ENCODE peak calls at places on chromosomes 11 and 22, in eight cellular contexts. One of them, this sample, is unnamed.

GRCh38 chr11:120618399-120618798 is 106.9 kb downstream of the GRIK4 start:
- DNase-seq in CD8-positive, alpha-beta memory T cell: no peak
- DNase-seq in NCI-H510A treated with DMSO at 0.1 percent for 48 hours: no peak
- DNase-seq in NB4: no peak
- DNase-seq in CD4-positive, alpha-beta T cell: no peak
- DNase-seq in GM03348: no peak
- DNase-seq in left lung: no peak
- DNase-seq in naive thymus-derived CD8-positive, alpha-beta T cell: no peak
- DNase-seq in this sample: no peak

GRCh38 chr11:88402192-88402715 is 64.7 kb upstream of the CTSC start:
- DNase-seq in CD8-positive, alpha-beta memory T cell: no peak
- DNase-seq in NCI-H510A treated with DMSO at 0.1 percent for 48 hours: no peak
- DNase-seq in NB4: no peak
- DNase-seq in CD4-positive, alpha-beta T cell: no peak
- DNase-seq in GM03348: peak
- DNase-seq in left lung: no peak
- DNase-seq in naive thymus-derived CD8-positive, alpha-beta T cell: no peak
- DNase-seq in this sample: no peak

GRCh38 chr11:36055356-36055755 is 111.5 kb downstream of the LDLRAD3 start:
- DNase-seq in CD8-positive, alpha-beta memory T cell: no peak
- DNase-seq in NCI-H510A treated with DMSO at 0.1 percent for 48 hours: no peak
- DNase-seq in NB4: no peak
- DNase-seq in CD4-positive, alpha-beta T cell: no peak
- DNase-seq in GM03348: no peak
- DNase-seq in left lung: no peak
- DNase-seq in naive thymus-derived CD8-positive, alpha-beta T cell: no peak
- DNase-seq in this sample: no peak

GRCh38 chr11:69437001-69437875 is 44.2 kb upstream of the LINC01488 start:
- DNase-seq in CD8-positive, alpha-beta memory T cell: no peak
- DNase-seq in NCI-H510A treated with DMSO at 0.1 percent for 48 hours: no peak
- DNase-seq in NB4: no peak
- DNase-seq in CD4-positive, alpha-beta T cell: no peak
- DNase-seq in GM03348: no peak
- DNase-seq in left lung: peak
- DNase-seq in naive thymus-derived CD8-positive, alpha-beta T cell: no peak
- DNase-seq in this sample: no peak

GRCh38 chr11:1925373-1926155 is 6.1 kb downstream of the TNNT3 start:
- DNase-seq in CD8-positive, alpha-beta memory T cell: no peak
- DNase-seq in NCI-H510A treated with DMSO at 0.1 percent for 48 hours: no peak
- DNase-seq in NB4: no peak
- DNase-seq in CD4-positive, alpha-beta T cell: no peak
- DNase-seq in GM03348: no peak
- DNase-seq in left lung: no peak
- DNase-seq in naive thymus-derived CD8-positive, alpha-beta T cell: no peak
- DNase-seq in this sample: no peak

GRCh38 chr22:48218889-48219420 is 1456.5 kb downstream of the TBC1D22A start:
- DNase-seq in CD8-positive, alpha-beta memory T cell: no peak
- DNase-seq in NCI-H510A treated with DMSO at 0.1 percent for 48 hours: no peak
- DNase-seq in NB4: no peak
- DNase-seq in CD4-positive, alpha-beta T cell: no peak
- DNase-seq in GM03348: no peak
- DNase-seq in left lung: no peak
- DNase-seq in naive thymus-derived CD8-positive, alpha-beta T cell: no peak
- DNase-seq in this sample: no peak

GRCh38 chr11:1270476-1270875 is 39.0 kb downstream of the TOLLIP start:
- DNase-seq in CD8-positive, alpha-beta memory T cell: no peak
- DNase-seq in NCI-H510A treated with DMSO at 0.1 percent for 48 hours: no peak
- DNase-seq in NB4: no peak
- DNase-seq in CD4-positive, alpha-beta T cell: no peak
- DNase-seq in GM03348: no peak
- DNase-seq in left lung: no peak
- DNase-seq in naive thymus-derived CD8-positive, alpha-beta T cell: no peak
- DNase-seq in this sample: no peak

GRCh38 chr11:114027941-114028340 is 31.6 kb upstream of the ZBTB16 start:
- DNase-seq in CD8-positive, alpha-beta memory T cell: no peak
- DNase-seq in NCI-H510A treated with DMSO at 0.1 percent for 48 hours: no peak
- DNase-seq in NB4: no peak
- DNase-seq in CD4-positive, alpha-beta T cell: no peak
- DNase-seq in GM03348: no peak
- DNase-seq in left lung: no peak
- DNase-seq in naive thymus-derived CD8-positive, alpha-beta T cell: no peak
- DNase-seq in this sample: no peak

GRCh38 chr11:2142762-2143202 is 3.6 kb upstream of the IGF2 start:
- DNase-seq in CD8-positive, alpha-beta memory T cell: no peak
- DNase-seq in NCI-H510A treated with DMSO at 0.1 percent for 48 hours: no peak
- DNase-seq in NB4: no peak
- DNase-seq in CD4-positive, alpha-beta T cell: no peak
- DNase-seq in GM03348: no peak
- DNase-seq in left lung: no peak
- DNase-seq in naive thymus-derived CD8-positive, alpha-beta T cell: no peak
- DNase-seq in this sample: no peak

GRCh38 chr11:77728203-77728786 is 90.7 kb upstream of the CLNS1A start:
- DNase-seq in CD8-positive, alpha-beta memory T cell: no peak
- DNase-seq in NCI-H510A treated with DMSO at 0.1 percent for 48 hours: no peak
- DNase-seq in NB4: no peak
- DNase-seq in CD4-positive, alpha-beta T cell: no peak
- DNase-seq in GM03348: no peak
- DNase-seq in left lung: no peak
- DNase-seq in naive thymus-derived CD8-positive, alpha-beta T cell: no peak
- DNase-seq in this sample: no peak

GRCh38 chr22:44645531-44645930 is 56.5 kb upstream of the PRR5 start:
- DNase-seq in CD8-positive, alpha-beta memory T cell: no peak
- DNase-seq in NCI-H510A treated with DMSO at 0.1 percent for 48 hours: no peak
- DNase-seq in NB4: no peak
- DNase-seq in CD4-positive, alpha-beta T cell: no peak
- DNase-seq in GM03348: no peak
- DNase-seq in left lung: no peak
- DNase-seq in naive thymus-derived CD8-positive, alpha-beta T cell: no peak
- DNase-seq in this sample: no peak

GRCh38 chr11:84775503-84775902 is 851.6 kb downstream of the DLG2 start:
- DNase-seq in CD8-positive, alpha-beta memory T cell: no peak
- DNase-seq in NCI-H510A treated with DMSO at 0.1 percent for 48 hours: no peak
- DNase-seq in NB4: no peak
- DNase-seq in CD4-positive, alpha-beta T cell: no peak
- DNase-seq in GM03348: no peak
- DNase-seq in left lung: no peak
- DNase-seq in naive thymus-derived CD8-positive, alpha-beta T cell: no peak
- DNase-seq in this sample: no peak

GRCh38 chr22:31079095-31079642 is 1.9 kb upstream of the SMTN start:
- DNase-seq in CD8-positive, alpha-beta memory T cell: no peak
- DNase-seq in NCI-H510A treated with DMSO at 0.1 percent for 48 hours: peak
- DNase-seq in NB4: no peak
- DNase-seq in CD4-positive, alpha-beta T cell: no peak
- DNase-seq in GM03348: no peak
- DNase-seq in left lung: no peak
- DNase-seq in naive thymus-derived CD8-positive, alpha-beta T cell: no peak
- DNase-seq in this sample: no peak

GRCh38 chr11:86571273-86571948 is 101.0 kb downstream of the ME3 start:
- DNase-seq in CD8-positive, alpha-beta memory T cell: no peak
- DNase-seq in NCI-H510A treated with DMSO at 0.1 percent for 48 hours: no peak
- DNase-seq in NB4: peak
- DNase-seq in CD4-positive, alpha-beta T cell: no peak
- DNase-seq in GM03348: no peak
- DNase-seq in left lung: no peak
- DNase-seq in naive thymus-derived CD8-positive, alpha-beta T cell: no peak
- DNase-seq in this sample: no peak

GRCh38 chr22:50529416-50530279 is at the start of gene TYMP:
- DNase-seq in CD8-positive, alpha-beta memory T cell: peak
- DNase-seq in NCI-H510A treated with DMSO at 0.1 percent for 48 hours: no peak
- DNase-seq in NB4: no peak
- DNase-seq in CD4-positive, alpha-beta T cell: peak
- DNase-seq in GM03348: peak
- DNase-seq in left lung: peak
- DNase-seq in naive thymus-derived CD8-positive, alpha-beta T cell: peak
- DNase-seq in this sample: no peak

GRCh38 chr11:96579642-96580041 is 189.8 kb downstream of the JRKL start:
- DNase-seq in CD8-positive, alpha-beta memory T cell: no peak
- DNase-seq in NCI-H510A treated with DMSO at 0.1 percent for 48 hours: no peak
- DNase-seq in NB4: no peak
- DNase-seq in CD4-positive, alpha-beta T cell: no peak
- DNase-seq in GM03348: no peak
- DNase-seq in left lung: no peak
- DNase-seq in naive thymus-derived CD8-positive, alpha-beta T cell: no peak
- DNase-seq in this sample: no peak

GRCh38 chr11:125370561-125371389 is 125.3 kb downstream of the FEZ1 start:
- DNase-seq in CD8-positive, alpha-beta memory T cell: no peak
- DNase-seq in NCI-H510A treated with DMSO at 0.1 percent for 48 hours: no peak
- DNase-seq in NB4: no peak
- DNase-seq in CD4-positive, alpha-beta T cell: no peak
- DNase-seq in GM03348: no peak
- DNase-seq in left lung: no peak
- DNase-seq in naive thymus-derived CD8-positive, alpha-beta T cell: no peak
- DNase-seq in this sample: no peak